ENCODE peak calls at places on chromosomes 1 and 21, in nine cellular contexts. H is endodermal cell; D is pancreas; T is CD8-positive, alpha-beta T cell; X is HFF-Myc; N is prostate gland; U is RWPE1; L is OCI-LY7; B is GM13977. P is an unnamed sample.
A peak's percentile ranks its signal among the peaks of the same experiment; 100 is the strongest.

GRCh38 chr1:100613817-100614559 is 76.0 kb downstream of the GPR88 start:
- DNase-seq in L (no peak), T (no peak), U (no peak), B (no peak), D (no peak), H (no peak), N (no peak), X (no peak), P (no peak)

GRCh38 chr1:206685256-206685748 is 597 bp downstream of the MAPKAPK2 start:
- DNase-seq in B (peak; percentile 67), H (peak; percentile 76), D (peak; percentile 54), L (peak; percentile 54), U (peak; percentile 64), X (no peak), T (peak; percentile 49), N (no peak), P (no peak)

GRCh38 chr1:60765204-60765603 is 317.2 kb upstream of the NFIA start:
- DNase-seq in D (peak; percentile 18), B (peak; percentile 12), H (peak; percentile 69), T (no peak), L (peak; percentile 32), U (peak; percentile 20), X (no peak), N (peak; percentile 7), P (no peak)

GRCh38 chr1:13228343-13228781 is 2.4 kb upstream of the PRAMEF18 start:
- DNase-seq in B (peak; percentile 56), D (peak; percentile 41), L (peak; percentile 44), H (peak; percentile 76), N (no peak), T (no peak), U (no peak), X (no peak), P (no peak)

GRCh38 chr1:236913371-236914037 is 90.7 kb downstream of the MT1HL1 start:
- DNase-seq in L (no peak), B (no peak), X (no peak), N (no peak), D (no peak), H (no peak), U (no peak), T (no peak), P (no peak)

GRCh38 chr1:36602189-36602588 is 119.5 kb upstream of the CSF3R start:
- DNase-seq in N (no peak), D (no peak), H (no peak), T (no peak), B (no peak), X (no peak), U (no peak), L (no peak), P (no peak)

GRCh38 chr1:37930246-37931142 is 16.4 kb downstream of the INPP5B start:
- DNase-seq in X (no peak), H (no peak), N (peak; percentile 23), B (no peak), L (peak; percentile 68), T (peak; percentile 55), U (no peak), D (no peak), P (no peak)

GRCh38 chr1:160411231-160411630 is 10.9 kb downstream of the VANGL2 start:
- DNase-seq in N (no peak), X (no peak), B (no peak), L (no peak), D (no peak), U (no peak), H (no peak), T (no peak), P (no peak)

GRCh38 chr1:12640237-12640957 is 3.5 kb upstream of the AADACL4 start:
- DNase-seq in U (no peak), X (no peak), B (no peak), L (peak; percentile 17), N (no peak), H (no peak), T (no peak), D (no peak), P (no peak)

GRCh38 chr1:196546272-196547245 is 61.7 kb downstream of the KCNT2 start:
- DNase-seq in H (no peak), B (no peak), L (no peak), U (no peak), N (no peak), X (no peak), T (no peak), D (no peak), P (no peak)

GRCh38 chr21:25942145-25942544 is 207.4 kb downstream of the GABPA start:
- DNase-seq in U (no peak), B (no peak), X (no peak), L (no peak), N (no peak), D (no peak), T (no peak), H (no peak), P (no peak)

GRCh38 chr1:161013591-161014513 is 7.1 kb downstream of the F11R start:
- DNase-seq in B (peak; percentile 80), N (peak; percentile 91), L (peak; percentile 88), T (peak; percentile 73), H (peak; percentile 70), U (peak; percentile 90), X (no peak), D (peak; percentile 85), P (peak; percentile 62)

GRCh38 chr1:198359024-198359653 is 181.3 kb downstream of the ATP6V1G3 start:
- DNase-seq in H (no peak), B (no peak), L (peak; percentile 25), T (no peak), D (no peak), X (no peak), N (no peak), U (no peak), P (no peak)

GRCh38 chr1:194014004-194014403 is 827.6 kb upstream of the B3GALT2 start:
- DNase-seq in D (no peak), N (no peak), T (no peak), X (no peak), H (no peak), U (peak; percentile 38), B (no peak), L (no peak), P (no peak)

GRCh38 chr1:169604781-169605560 is 18.7 kb upstream of the F5 start:
- DNase-seq in X (no peak), L (no peak), B (no peak), U (no peak), N (no peak), T (peak; percentile 69), D (no peak), H (no peak), P (no peak)

GRCh38 chr1:16965486-16966067 is 14.8 kb downstream of the MFAP2 start:
- DNase-seq in T (no peak), H (no peak), L (no peak), B (no peak), D (no peak), U (no peak), X (no peak), N (no peak), P (no peak)

GRCh38 chr1:16956775-16957174 is 23.6 kb downstream of the MFAP2 start:
- DNase-seq in T (no peak), D (no peak), N (no peak), H (peak; percentile 35), U (no peak), B (no peak), X (no peak), L (no peak), P (no peak)

GRCh38 chr1:16961297-16962124 is 18.9 kb downstream of the MFAP2 start:
- DNase-seq in N (no peak), L (no peak), X (no peak), T (no peak), B (no peak), D (no peak), U (no peak), H (no peak), P (no peak)

GRCh38 chr1:16958475-16958874 is 21.9 kb downstream of the MFAP2 start:
- DNase-seq in U (no peak), L (no peak), N (no peak), B (no peak), D (no peak), T (no peak), X (no peak), H (peak; percentile 30), P (no peak)

DNA sequence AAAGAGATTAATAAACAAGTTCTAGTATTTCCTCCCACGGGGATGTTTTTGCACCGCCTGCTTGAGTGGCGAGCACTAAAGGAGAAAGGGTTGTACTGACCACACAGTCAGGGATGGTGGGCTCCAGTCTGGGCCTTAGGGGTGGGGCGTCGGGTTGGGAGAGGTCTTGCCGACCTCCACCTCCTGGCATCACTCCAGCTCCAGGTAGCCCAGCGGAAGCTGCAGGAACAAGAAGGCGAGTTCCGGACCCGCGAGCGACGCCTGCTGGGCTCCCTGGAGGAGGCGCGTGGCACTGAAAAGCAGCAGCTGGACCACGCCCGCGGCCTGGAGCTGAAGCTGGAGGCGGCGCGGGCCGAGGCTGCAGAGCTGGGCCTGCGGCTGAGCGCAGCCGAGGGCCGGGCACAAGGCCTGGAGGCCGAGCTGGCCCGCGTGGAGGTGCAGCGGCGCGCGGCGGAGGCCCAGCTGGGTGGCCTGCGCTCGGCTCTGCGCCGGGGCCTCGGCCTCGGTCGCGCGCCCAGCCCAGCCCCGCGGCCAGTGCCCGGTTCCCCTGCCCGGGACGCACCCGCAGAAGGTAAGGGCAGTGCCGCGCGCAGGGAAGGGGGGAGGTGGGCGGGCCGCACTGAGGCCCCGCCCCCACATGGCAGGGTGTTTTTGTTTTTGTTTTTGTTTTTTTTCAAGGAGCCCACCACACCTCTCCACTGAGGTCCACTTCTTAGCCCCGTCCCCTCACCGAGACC is 19.7 kb downstream of the MFAP2 start:
- DNase-seq in T (peak; percentile 76), B (peak; percentile 88), X (no peak), N (peak; percentile 78), L (peak; percentile 73), D (peak; percentile 95), U (peak; percentile 53), H (peak; percentile 98), P (peak; percentile 80)
- TF ChIP-seq CTCF in T (peak; percentile 73), B (peak; percentile 89), X (peak; percentile 72), N (peak; percentile 79), L (peak; percentile 74), D (peak; percentile 59), U (peak; percentile 90), H (peak; percentile 88), P (peak; percentile 71)

GRCh38 chr1:17723684-17724083 is 31.4 kb upstream of the ACTL8 start:
- DNase-seq in U (no peak), T (no peak), N (no peak), B (no peak), X (no peak), L (no peak), H (peak; percentile 75), D (no peak), P (no peak)
- TF ChIP-seq CTCF in U (no peak), T (no peak), N (no peak), B (no peak), X (peak; percentile 15), L (peak; percentile 43), H (peak; percentile 58), D (no peak), P (no peak)

DNA sequence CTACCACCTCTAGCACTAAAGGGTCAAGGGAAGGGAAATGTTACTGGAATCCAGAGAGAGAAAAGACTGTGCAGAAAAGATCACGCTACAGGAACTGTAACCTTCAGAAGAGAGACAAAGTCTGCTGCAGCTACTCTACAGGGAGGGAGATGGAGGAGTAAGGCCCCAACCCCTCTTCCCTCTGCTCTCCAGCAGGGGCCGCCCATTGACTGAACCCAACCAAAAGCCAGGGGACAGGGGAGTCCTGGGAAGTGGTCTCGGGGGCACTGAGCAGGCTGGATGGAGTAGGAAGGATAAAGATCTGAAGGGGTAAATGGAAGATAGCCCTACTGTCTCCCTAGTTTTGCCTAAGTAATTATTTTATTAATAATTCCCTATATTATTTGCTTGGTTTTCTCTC is 72.8 kb upstream of the NR5A2 start:
- DNase-seq in L (peak; percentile 74), U (no peak), X (no peak), H (peak; percentile 89), B (peak; percentile 51), D (peak; percentile 65), N (no peak), T (no peak), P (no peak)
- TF ChIP-seq CTCF in L (peak; percentile 95), U (no peak), X (peak; percentile 46), H (peak; percentile 86), B (peak; percentile 37), D (no peak), N (no peak), T (no peak), P (no peak)

GRCh38 chr1:151715726-151716404 is 738 bp downstream of the CELF3 start:
- DNase-seq in B (no peak), L (peak; percentile 34), X (no peak), T (no peak), U (no peak), H (peak; percentile 87), D (no peak), N (no peak), P (no peak)
- TF ChIP-seq CTCF in B (no peak), L (peak; percentile 59), X (peak; percentile 18), T (no peak), U (no peak), H (peak; percentile 79), D (no peak), N (no peak), P (no peak)

P was measured in mesothelial cell of epicardium.